ENCODE peak calls at places on chromosomes 1 and 21, in five cellular contexts. Q, C, Z, F and I are unnamed samples.

GRCh38 chr1:146007048-146007784 is 10.8 kb upstream of the TXNIP start:
- DNase-seq in C (peak; percentile 79), Z (peak; percentile 79), F (peak; percentile 63), Q (peak; percentile 55), I (no peak)

GRCh38 chr1:115790846-115791245 is 22.3 kb upstream of the CASQ2 start:
- DNase-seq in F (no peak), Q (no peak), Z (no peak), C (no peak), I (no peak)

GRCh38 chr1:47887060-47887851 is 109.9 kb downstream of the TRABD2B start:
- DNase-seq in F (no peak), Q (no peak), Z (no peak), C (no peak), I (no peak)

GRCh38 chr1:183871142-183871541 is 66.2 kb downstream of the RGL1 start:
- DNase-seq in C (peak; percentile 77), Q (no peak), F (no peak), Z (peak; percentile 83), I (no peak)

GRCh38 chr1:111140680-111140967 is 601 bp downstream of the CEPT1 start:
- DNase-seq in Z (no peak), C (peak; percentile 50), F (no peak), Q (no peak), I (peak; percentile 47)

GRCh38 chr1:235809949-235810348 is 56.8 kb downstream of the LYST start:
- DNase-seq in C (peak; percentile 25), Z (no peak), F (no peak), Q (peak; percentile 63), I (no peak)

GRCh38 chr1:67040405-67040804 is 13.5 kb downstream of the SLC35D1 start:
- DNase-seq in C (no peak), F (no peak), Z (no peak), Q (no peak), I (no peak)

GRCh38 chr1:245201827-245202226 is 47.0 kb downstream of the KIF26B start:
- DNase-seq in Q (no peak), Z (no peak), F (no peak), C (no peak), I (no peak)

GRCh38 chr1:151508721-151509292 is 2.4 kb upstream of the CGN start:
- DNase-seq in Q (no peak), F (no peak), C (no peak), Z (no peak), I (no peak)

GRCh38 chr1:27713139-27713725 is 12.5 kb upstream of the FAM76A start:
- DNase-seq in F (no peak), Z (no peak), Q (no peak), C (no peak), I (no peak)

GRCh38 chr1:43952731-43953350 is 6.1 kb downstream of the IPO13 start:
- DNase-seq in C (no peak), Q (no peak), Z (no peak), F (no peak), I (no peak)

GRCh38 chr1:85223334-85223733 is 22.5 kb upstream of the SYDE2 start:
- DNase-seq in Q (no peak), F (no peak), C (no peak), Z (no peak), I (no peak)

GRCh38 chr21:45421846-45422775 is 17.1 kb downstream of the COL18A1 start:
- DNase-seq in F (no peak), Q (no peak), Z (no peak), C (no peak), I (no peak)

GRCh38 chr1:94634977-94635416 is 93.4 kb upstream of the F3 start:
- DNase-seq in F (no peak), Q (no peak), C (peak; percentile 56), Z (no peak), I (no peak)

GRCh38 chr1:27000817-27001460 is 7.4 kb downstream of the TRNP1 start:
- DNase-seq in C (peak; percentile 77), F (no peak), Q (no peak), Z (peak; percentile 29), I (no peak)

GRCh38 chr21:43937898-43938309 is 72.9 kb downstream of the AGPAT3 start:
- DNase-seq in F (no peak), C (no peak), Q (no peak), Z (no peak), I (no peak)

GRCh38 chr1:53559391-53559815 is 100.2 kb downstream of the DMRTB1 start:
- DNase-seq in F (no peak), C (no peak), Q (no peak), Z (no peak), I (no peak)

GRCh38 chr1:27992271-27992670 is 32.5 kb downstream of the XKR8 start:
- DNase-seq in Q (no peak), Z (no peak), F (peak; percentile 59), C (peak; percentile 59), I (no peak)

GRCh38 chr1:23101891-23102688 is 66.6 kb downstream of the LUZP1 start:
- DNase-seq in F (no peak), C (peak; percentile 67), Q (peak; percentile 29), Z (peak; percentile 66), I (no peak)

GRCh38 chr1:3455630-3456448 is 1.4 kb downstream of the ARHGEF16 start:
- DNase-seq in F (no peak), Z (no peak), C (no peak), Q (no peak), I (no peak)

GRCh38 chr1:162215902-162216301 is 146.4 kb downstream of the NOS1AP start:
- DNase-seq in C (no peak), Z (no peak), Q (no peak), F (no peak), I (no peak)

GRCh38 chr1:20428841-20429240 is 57.2 kb downstream of the CAMK2N1 start:
- DNase-seq in F (no peak), C (no peak), Q (no peak), Z (no peak), I (no peak)

GRCh38 chr1:100799954-100800612 is 80.5 kb downstream of the VCAM1 start:
- DNase-seq in Z (peak; percentile 42), Q (no peak), C (peak; percentile 76), F (no peak), I (no peak)

GRCh38 chr1:170225735-170226524 is 80.2 kb downstream of the NTMT2 start:
- DNase-seq in C (no peak), Q (no peak), F (no peak), Z (no peak), I (no peak)